ENCODE peak calls at places on chromosomes 3 and 15, in four cellular contexts. One of them, this sample, is unnamed.
A peak's percentile ranks its signal among the peaks of the same experiment; 100 is the strongest.

GRCh38 chr3:180594631-180595348 is 7.2 kb upstream of the TTC14 start:
- DNase-seq in D721Med: no peak
- DNase-seq in Panc1: peak; percentile 53
- DNase-seq in fibroblast of villous mesenchyme: peak; percentile 45
- DNase-seq in this sample: peak; percentile 3

GRCh38 chr3:124615896-124616543 is 114.2 kb upstream of the UMPS start:
- DNase-seq in D721Med: no peak
- DNase-seq in Panc1: no peak
- DNase-seq in fibroblast of villous mesenchyme: no peak
- DNase-seq in this sample: no peak

GRCh38 chr3:42055291-42055690 is 35.9 kb upstream of the TRAK1 start:
- DNase-seq in D721Med: no peak
- DNase-seq in Panc1: no peak
- DNase-seq in fibroblast of villous mesenchyme: peak; percentile 87
- DNase-seq in this sample: peak; percentile 79

GRCh38 chr15:70100495-70101331 is 3.0 kb upstream of the TLE3 start:
- DNase-seq in D721Med: no peak
- DNase-seq in Panc1: no peak
- DNase-seq in fibroblast of villous mesenchyme: peak; percentile 87
- DNase-seq in this sample: peak; percentile 21

GRCh38 chr3:197019021-197019420 is 10.6 kb downstream of the MELTF start:
- DNase-seq in D721Med: no peak
- DNase-seq in Panc1: no peak
- DNase-seq in fibroblast of villous mesenchyme: no peak
- DNase-seq in this sample: no peak

GRCh38 chr3:122060044-122060694 is 5.0 kb downstream of the CD86 start:
- DNase-seq in D721Med: no peak
- DNase-seq in Panc1: no peak
- DNase-seq in fibroblast of villous mesenchyme: no peak
- DNase-seq in this sample: no peak

GRCh38 chr15:78552597-78552996 is 12.4 kb downstream of the PSMA4 start:
- DNase-seq in D721Med: no peak
- DNase-seq in Panc1: no peak
- DNase-seq in fibroblast of villous mesenchyme: no peak
- DNase-seq in this sample: no peak

GRCh38 chr3:71185733-71186455 is 397.6 kb downstream of the FOXP1 start:
- DNase-seq in D721Med: no peak
- DNase-seq in Panc1: no peak
- DNase-seq in fibroblast of villous mesenchyme: peak; percentile 45
- DNase-seq in this sample: peak; percentile 29

GRCh38 chr15:79430901-79431635 is 1.1 kb upstream of the MINAR1 start:
- DNase-seq in D721Med: no peak
- DNase-seq in Panc1: no peak
- DNase-seq in fibroblast of villous mesenchyme: peak; percentile 9
- DNase-seq in this sample: no peak

GRCh38 chr3:124360626-124361025 is 368.7 kb upstream of the ROPN1 start:
- DNase-seq in D721Med: no peak
- DNase-seq in Panc1: no peak
- DNase-seq in fibroblast of villous mesenchyme: no peak
- DNase-seq in this sample: no peak

GRCh38 chr3:143650827-143651226 is 197.4 kb downstream of the SLC9A9 start:
- DNase-seq in D721Med: no peak
- DNase-seq in Panc1: no peak
- DNase-seq in fibroblast of villous mesenchyme: no peak
- DNase-seq in this sample: no peak

GRCh38 chr3:32435911-32436815 is 44.5 kb downstream of the CMTM7 start:
- DNase-seq in D721Med: no peak
- DNase-seq in Panc1: no peak
- DNase-seq in fibroblast of villous mesenchyme: no peak
- DNase-seq in this sample: no peak
- TF ChIP-seq CTCF in D721Med: no peak
- TF ChIP-seq CTCF in Panc1: no peak
- TF ChIP-seq CTCF in fibroblast of villous mesenchyme: no peak
- TF ChIP-seq CTCF in this sample: no peak

GRCh38 chr15:56053046-56053400 is 59.6 kb upstream of the NEDD4 start:
- DNase-seq in D721Med: no peak
- DNase-seq in Panc1: no peak
- DNase-seq in fibroblast of villous mesenchyme: no peak
- DNase-seq in this sample: no peak

GRCh38 chr15:56056626-56057025 is 63.2 kb upstream of the NEDD4 start:
- DNase-seq in D721Med: no peak
- DNase-seq in Panc1: no peak
- DNase-seq in fibroblast of villous mesenchyme: no peak
- DNase-seq in this sample: no peak

GRCh38 chr15:56049577-56049976 is 56.2 kb upstream of the NEDD4 start:
- DNase-seq in D721Med: no peak
- DNase-seq in Panc1: no peak
- DNase-seq in fibroblast of villous mesenchyme: no peak
- DNase-seq in this sample: no peak

GRCh38 chr15:56051700-56052099 is 58.3 kb upstream of the NEDD4 start:
- DNase-seq in D721Med: no peak
- DNase-seq in Panc1: no peak
- DNase-seq in fibroblast of villous mesenchyme: no peak
- DNase-seq in this sample: no peak

DNA sequence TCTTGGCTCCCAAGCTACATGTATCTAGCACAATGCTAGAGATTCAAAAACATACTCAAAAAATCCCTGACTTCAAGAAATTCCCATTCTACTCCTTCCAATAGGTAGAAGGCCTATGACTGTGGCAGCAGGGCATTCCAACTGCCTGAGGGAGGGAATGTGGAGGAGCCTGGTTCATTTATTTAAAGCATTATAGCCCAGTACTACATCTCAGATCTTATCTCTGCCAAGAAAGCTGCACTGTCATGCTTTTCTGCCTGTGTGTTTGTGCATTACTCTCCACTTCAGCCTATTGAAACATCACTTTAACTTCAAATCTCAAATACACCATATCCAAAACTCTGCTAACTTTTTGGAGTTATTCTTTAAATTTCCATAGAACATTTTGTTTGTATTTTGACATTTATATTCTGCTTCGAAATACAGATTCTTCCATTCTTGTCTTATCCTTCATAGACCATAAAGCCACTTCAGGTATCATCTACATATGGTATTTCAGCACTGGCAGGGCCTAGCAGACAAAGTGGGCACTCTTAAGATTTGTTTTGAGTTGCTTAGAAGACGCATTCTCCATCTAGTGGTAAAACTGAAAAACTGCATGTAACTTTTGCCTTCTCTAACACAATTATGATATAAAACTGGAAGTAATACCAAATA is 59.1 kb upstream of the NEDD4 start:
- DNase-seq in D721Med: peak; percentile 29
- DNase-seq in Panc1: peak; percentile 43
- DNase-seq in fibroblast of villous mesenchyme: peak; percentile 66
- DNase-seq in this sample: peak; percentile 71
- TF ChIP-seq CTCF in D721Med: peak; percentile 66
- TF ChIP-seq CTCF in Panc1: peak; percentile 79
- TF ChIP-seq CTCF in fibroblast of villous mesenchyme: peak; percentile 72
- TF ChIP-seq CTCF in this sample: peak; percentile 57

DNA sequence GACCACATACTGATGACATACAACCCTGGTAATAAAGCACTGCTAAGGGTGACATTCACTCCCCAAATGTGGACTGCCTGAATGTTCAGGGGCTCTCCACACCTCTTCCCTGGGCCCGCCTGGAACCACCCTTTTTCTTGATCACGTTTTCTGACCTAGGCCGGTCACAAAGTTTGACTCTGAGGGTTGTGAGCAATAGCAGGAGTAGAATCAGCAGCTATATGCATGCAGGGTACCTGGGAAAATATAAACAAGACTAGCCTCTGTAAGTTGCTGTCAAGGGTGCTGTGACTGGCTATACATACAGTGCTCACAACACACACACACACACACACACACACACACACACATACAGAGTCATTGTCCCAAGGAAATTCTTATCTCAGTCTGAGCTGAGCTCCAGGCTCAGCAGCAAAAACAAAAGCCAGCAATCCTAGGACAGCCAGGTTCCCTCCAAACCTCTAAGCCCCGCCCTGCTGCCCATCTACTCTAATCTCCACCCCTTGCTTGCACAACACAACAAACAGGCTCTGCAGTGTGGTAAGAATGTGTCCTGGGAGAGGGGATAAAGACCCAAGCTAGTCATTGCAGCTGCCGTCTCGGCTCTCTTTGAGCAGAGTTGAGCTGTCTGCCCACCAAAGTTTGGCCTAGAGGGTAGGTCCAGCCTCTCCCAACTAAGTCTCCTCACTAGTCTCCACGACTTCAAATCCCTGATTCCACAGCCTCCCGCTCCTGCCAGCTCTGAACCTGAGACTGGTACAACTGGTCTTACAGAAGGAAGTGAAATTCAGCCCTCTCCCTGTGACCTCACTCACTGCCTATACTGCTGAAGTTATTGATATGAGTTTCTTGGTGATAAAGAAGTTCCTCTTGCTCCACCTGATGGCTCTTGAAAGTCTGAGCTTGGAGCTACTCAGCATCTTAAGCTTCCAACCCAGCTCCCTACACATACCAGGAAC is 2.2 kb downstream of the BMF start:
- DNase-seq in D721Med: no peak
- DNase-seq in Panc1: no peak
- DNase-seq in fibroblast of villous mesenchyme: peak; percentile 90
- DNase-seq in this sample: no peak
- TF ChIP-seq CTCF in D721Med: no peak
- TF ChIP-seq CTCF in Panc1: peak; percentile 18
- TF ChIP-seq CTCF in fibroblast of villous mesenchyme: no peak
- TF ChIP-seq CTCF in this sample: no peak

DNA sequence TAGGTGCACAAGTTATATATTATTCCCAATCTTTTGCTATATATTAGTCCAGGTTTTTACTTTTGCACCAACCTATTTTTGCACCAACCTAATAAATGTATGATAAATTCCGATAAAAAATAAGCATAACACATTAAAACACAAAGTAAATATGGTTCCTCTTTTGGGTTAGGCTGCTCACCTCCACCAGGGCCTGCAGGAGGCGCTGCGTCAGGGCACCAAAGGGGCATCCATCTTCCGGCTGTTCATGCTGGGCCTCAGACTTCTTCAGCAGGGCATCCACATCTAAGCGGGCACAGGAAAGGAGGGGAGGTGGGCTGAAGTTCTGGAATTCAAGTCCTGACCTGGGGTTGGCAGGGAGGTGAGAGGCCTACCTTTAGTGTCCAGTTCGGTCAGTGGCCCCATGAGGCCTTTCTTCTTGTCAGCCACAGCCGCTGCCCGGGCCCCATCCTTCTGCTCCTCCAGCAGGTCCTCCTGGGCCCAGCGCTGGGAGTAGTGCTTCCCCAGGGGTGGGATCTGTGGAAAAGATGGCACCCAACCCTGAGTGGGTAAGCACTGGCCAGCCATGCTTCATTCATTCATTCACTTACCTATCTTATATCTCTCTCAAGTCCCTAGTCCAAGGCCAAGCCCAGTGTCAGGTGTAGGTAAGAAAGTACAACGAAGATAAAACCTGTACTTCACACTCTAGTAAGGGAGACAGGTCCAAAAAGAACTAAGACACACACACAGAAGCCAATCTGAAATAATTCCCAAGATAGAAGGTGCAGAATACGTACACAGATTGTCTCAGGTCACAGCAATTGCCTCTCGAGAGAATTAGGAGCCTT is 5.2 kb downstream of the TADA3 start:
- DNase-seq in D721Med: no peak
- DNase-seq in Panc1: no peak
- DNase-seq in fibroblast of villous mesenchyme: no peak
- DNase-seq in this sample: no peak
- TF ChIP-seq CTCF in D721Med: peak; percentile 37
- TF ChIP-seq CTCF in Panc1: peak; percentile 78
- TF ChIP-seq CTCF in fibroblast of villous mesenchyme: peak; percentile 43
- TF ChIP-seq CTCF in this sample: peak; percentile 50

GRCh38 chr15:62141200-62141599 is 23.9 kb downstream of the C2CD4B start:
- DNase-seq in D721Med: no peak
- DNase-seq in Panc1: no peak
- DNase-seq in fibroblast of villous mesenchyme: no peak
- DNase-seq in this sample: no peak

GRCh38 chr15:62145015-62145735 is 19.9 kb downstream of the C2CD4B start:
- DNase-seq in D721Med: no peak
- DNase-seq in Panc1: no peak
- DNase-seq in fibroblast of villous mesenchyme: no peak
- DNase-seq in this sample: no peak

GRCh38 chr15:62141643-62142588 is 23.2 kb downstream of the C2CD4B start:
- DNase-seq in D721Med: no peak
- DNase-seq in Panc1: no peak
- DNase-seq in fibroblast of villous mesenchyme: peak; percentile 39
- DNase-seq in this sample: no peak

GRCh38 chr15:62138124-62138523 is 27.0 kb downstream of the C2CD4B start:
- DNase-seq in D721Med: no peak
- DNase-seq in Panc1: no peak
- DNase-seq in fibroblast of villous mesenchyme: peak; percentile 75
- DNase-seq in this sample: peak; percentile 70

DNA sequence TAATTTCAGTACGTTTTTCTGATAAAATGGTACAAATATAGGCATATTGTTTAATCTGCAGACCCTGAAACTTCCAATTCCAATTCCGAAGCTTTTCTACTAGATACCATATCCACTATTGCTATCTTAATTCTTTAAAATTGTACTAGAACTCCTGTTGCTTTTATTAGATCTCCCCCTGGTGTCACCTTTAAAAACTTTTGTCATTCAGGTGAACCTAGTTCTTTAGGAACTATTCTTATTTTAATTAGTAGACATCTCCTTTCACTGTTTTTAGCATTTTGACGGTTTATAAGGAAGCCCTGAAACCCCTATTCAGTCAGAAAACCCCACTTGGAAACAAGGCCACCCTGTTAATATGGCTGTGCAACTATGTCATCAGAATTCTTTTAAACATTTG is 22.3 kb downstream of the C2CD4B start:
- DNase-seq in D721Med: no peak
- DNase-seq in Panc1: no peak
- DNase-seq in fibroblast of villous mesenchyme: no peak
- DNase-seq in this sample: no peak
- TF ChIP-seq CTCF in D721Med: peak; percentile 24
- TF ChIP-seq CTCF in Panc1: no peak
- TF ChIP-seq CTCF in fibroblast of villous mesenchyme: no peak
- TF ChIP-seq CTCF in this sample: no peak

GRCh38 chr3:54433846-54434245 is 311.5 kb downstream of the CACNA2D3 start:
- DNase-seq in D721Med: no peak
- DNase-seq in Panc1: no peak
- DNase-seq in fibroblast of villous mesenchyme: no peak
- DNase-seq in this sample: no peak
- TF ChIP-seq CTCF in D721Med: peak; percentile 38
- TF ChIP-seq CTCF in Panc1: peak; percentile 23
- TF ChIP-seq CTCF in fibroblast of villous mesenchyme: no peak
- TF ChIP-seq CTCF in this sample: no peak

DNA sequence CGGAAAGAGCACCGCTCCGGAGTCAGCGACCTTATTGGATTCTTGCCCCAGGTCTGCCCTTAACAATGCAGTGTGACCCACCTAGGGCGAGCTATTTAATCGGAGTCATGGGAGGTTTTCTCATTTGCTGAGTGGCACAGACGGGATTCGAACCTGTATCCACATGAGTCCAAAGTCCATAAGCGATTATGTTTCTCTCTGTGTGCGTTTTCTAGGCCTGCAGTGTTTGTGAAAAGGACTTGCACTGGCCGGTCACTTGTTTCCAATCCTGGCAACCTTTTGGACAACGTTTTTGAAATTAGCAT is 686 bp upstream of the HDGFL3 start:
- DNase-seq in D721Med: no peak
- DNase-seq in Panc1: no peak
- DNase-seq in fibroblast of villous mesenchyme: no peak
- DNase-seq in this sample: no peak
- TF ChIP-seq CTCF in D721Med: peak; percentile 29
- TF ChIP-seq CTCF in Panc1: no peak
- TF ChIP-seq CTCF in fibroblast of villous mesenchyme: no peak
- TF ChIP-seq CTCF in this sample: no peak

GRCh38 chr3:1561397-1561796 is 468.6 kb downstream of the CNTN6 start:
- DNase-seq in D721Med: no peak
- DNase-seq in Panc1: no peak
- DNase-seq in fibroblast of villous mesenchyme: no peak
- DNase-seq in this sample: no peak
- TF ChIP-seq CTCF in D721Med: no peak
- TF ChIP-seq CTCF in Panc1: no peak
- TF ChIP-seq CTCF in fibroblast of villous mesenchyme: no peak
- TF ChIP-seq CTCF in this sample: no peak

GRCh38 chr15:39682366-39682765 is 100.3 kb downstream of the FSIP1 start:
- DNase-seq in D721Med: no peak
- DNase-seq in Panc1: no peak
- DNase-seq in fibroblast of villous mesenchyme: peak; percentile 32
- DNase-seq in this sample: no peak
- TF ChIP-seq CTCF in D721Med: no peak
- TF ChIP-seq CTCF in Panc1: no peak
- TF ChIP-seq CTCF in fibroblast of villous mesenchyme: no peak
- TF ChIP-seq CTCF in this sample: no peak